ENCODE peak calls at places on chromosomes 3 and 15, in four cellular contexts. N, R, P and J are unnamed samples.

GRCh38 chr3:143234521-143234920 is 115.0 kb downstream of the CHST2 start:
- DNase-seq in R (no peak), N (no peak), P (no peak), J (no peak)

GRCh38 chr3:151960956-151961580 is 87.6 kb downstream of the SUCNR1 start:
- DNase-seq in N (no peak), R (no peak), P (no peak), J (no peak)

GRCh38 chr15:40960926-40961325 is 7.7 kb downstream of the CHAC1 start:
- DNase-seq in R (no peak), P (no peak), N (no peak), J (no peak)

GRCh38 chr3:44682182-44682896 is 30.1 kb upstream of the ZNF502 start:
- DNase-seq in P (no peak), N (no peak), R (no peak), J (no peak)

GRCh38 chr3:52742418-52743041 is 28.2 kb downstream of the NEK4 start:
- DNase-seq in P (no peak), N (no peak), R (no peak), J (no peak)

GRCh38 chr3:141412087-141412935 is 44.0 kb downstream of the ZBTB38 start:
- DNase-seq in P (peak; percentile 80), R (peak; percentile 38), N (peak; percentile 46), J (no peak)

GRCh38 chr3:23864954-23865353 is 51.8 kb downstream of the NKIRAS1 start:
- DNase-seq in P (peak; percentile 78), R (no peak), N (no peak), J (no peak)

GRCh38 chr3:49967307-49967706 is 27.4 kb downstream of the RBM6 start:
- DNase-seq in P (peak; percentile 43), N (no peak), R (no peak), J (no peak)

GRCh38 chr15:92200891-92201290 is 192.8 kb upstream of the ST8SIA2 start:
- DNase-seq in P (no peak), N (no peak), R (no peak), J (no peak)

GRCh38 chr3:138348950-138349739 is 766 bp downstream of the MRAS start:
- DNase-seq in R (peak; percentile 47), N (peak; percentile 32), P (peak; percentile 43), J (no peak)

GRCh38 chr3:138620431-138620830 is 11.9 kb downstream of the FAIM start:
- DNase-seq in P (no peak), R (no peak), N (no peak), J (no peak)